ENCODE peak calls at places on chromosomes 3 and 15, in four cellular contexts. K is HepG2, G is HCT116, F is K562. J is an unnamed sample.

GRCh38 chr3:58497074-58497473 is 5.2 kb downstream of the KCTD6 start:
- DNase-seq in K (no peak), G (no peak), F (no peak), J (no peak)

GRCh38 chr3:37163262-37164020 is 10.9 kb downstream of the LRRFIP2 start:
- DNase-seq in K (no peak), G (no peak), F (no peak), J (no peak)

GRCh38 chr15:39692464-39693327 is 89.9 kb downstream of the FSIP1 start:
- DNase-seq in K (no peak), G (no peak), F (no peak), J (no peak)

GRCh38 chr3:78659386-78659987 is 1108.3 kb downstream of the ROBO1 start:
- DNase-seq in K (peak; percentile 29), G (peak; percentile 2), F (peak; percentile 12), J (no peak)

GRCh38 chr15:70091649-70092461 is 5.9 kb downstream of the TLE3 start:
- DNase-seq in K (peak; percentile 60), G (no peak), F (no peak), J (no peak)

GRCh38 chr15:75061272-75061671 is 37.9 kb downstream of the PPCDC start:
- DNase-seq in K (no peak), G (no peak), F (no peak), J (no peak)

GRCh38 chr3:25532763-25533162 is 104.7 kb downstream of the RARB start:
- DNase-seq in K (peak; percentile 15), G (peak; percentile 26), F (peak; percentile 69), J (peak; percentile 2)

GRCh38 chr3:187746479-187747335 is 1.4 kb upstream of the BCL6 start:
- DNase-seq in K (no peak), G (no peak), F (no peak), J (no peak)

GRCh38 chr3:172317984-172318383 is 130.3 kb downstream of the GHSR start:
- DNase-seq in K (no peak), G (peak; percentile 46), F (no peak), J (peak; percentile 61)

GRCh38 chr3:127833281-127834032 is 11.1 kb upstream of the MGLL start:
- DNase-seq in K (no peak), G (no peak), F (no peak), J (no peak)

GRCh38 chr3:133441867-133442270 is 42.0 kb downstream of the BFSP2 start:
- DNase-seq in K (no peak), G (no peak), F (no peak), J (no peak)

GRCh38 chr15:66940368-66940767 is 125.0 kb upstream of the SMAD3 start:
- DNase-seq in K (no peak), G (no peak), F (no peak), J (no peak)

GRCh38 chr3:117278424-117279190 is 569.0 kb downstream of the TUSC7 start:
- DNase-seq in K (peak; percentile 28), G (peak; percentile 8), F (no peak), J (peak; percentile 41)

GRCh38 chr3:117282506-117282905 is 572.9 kb downstream of the TUSC7 start:
- DNase-seq in K (no peak), G (no peak), F (no peak), J (no peak)

GRCh38 chr3:117272876-117273523 is 563.4 kb downstream of the TUSC7 start:
- DNase-seq in K (no peak), G (no peak), F (no peak), J (no peak)

GRCh38 chr3:117281371-117281770 is 571.8 kb downstream of the TUSC7 start:
- DNase-seq in K (no peak), G (no peak), F (no peak), J (no peak)

DNA sequence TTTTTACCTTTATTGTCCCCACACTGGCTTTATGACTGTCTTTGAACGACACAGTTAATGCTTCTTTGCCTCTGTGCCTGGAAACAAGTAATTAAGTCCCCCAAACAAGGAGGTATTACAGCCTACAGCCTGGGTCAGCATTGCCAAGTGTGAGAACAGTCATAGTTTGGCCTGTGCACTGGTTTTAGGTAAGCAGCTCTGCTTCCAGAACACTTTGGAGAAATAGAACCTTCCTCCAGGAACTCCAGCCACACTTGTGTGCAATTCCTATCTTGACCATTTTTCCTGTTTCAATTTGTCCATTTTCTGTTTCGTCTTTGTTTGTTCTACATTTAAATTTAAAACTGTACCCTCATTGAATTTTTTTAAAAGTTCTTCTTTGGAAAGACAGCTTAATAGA is 568.2 kb downstream of the TUSC7 start:
- DNase-seq in K (no peak), G (no peak), F (no peak), J (no peak)
- TF ChIP-seq TCF7L2 in K (no peak), G (no peak), F (no peak), J (no peak)

DNA sequence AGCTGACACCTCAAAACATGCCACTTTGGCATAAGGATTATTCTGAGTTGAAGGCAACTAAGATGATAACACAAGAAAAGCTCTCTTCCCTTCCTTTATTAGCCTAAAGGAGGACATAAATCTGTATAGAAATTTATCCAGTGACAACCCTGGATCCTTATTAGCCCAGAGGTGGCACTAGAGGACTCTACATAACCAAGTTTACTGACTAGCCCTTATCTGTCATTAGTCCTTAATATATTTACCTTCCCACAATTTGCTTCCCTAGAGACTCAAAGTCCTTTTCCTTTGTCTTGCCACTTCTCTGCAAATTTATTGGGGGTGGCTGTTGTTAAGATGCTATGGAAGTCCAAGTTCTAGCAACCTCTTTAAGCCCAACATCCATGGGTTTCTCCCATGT is 26.7 kb downstream of the CEP70 start:
- DNase-seq in K (peak; percentile 35), G (no peak), F (no peak), J (no peak)
- TF ChIP-seq CTCF in K (peak; percentile 39), G (no peak), F (no peak), J (peak; percentile 11)

GRCh38 chr15:24857777-24858176 is 97.0 kb upstream of the SNRPN start:
- DNase-seq in K (no peak), G (no peak), F (no peak), J (no peak)

GRCh38 chr15:24857094-24857437 is 97.7 kb upstream of the SNRPN start:
- DNase-seq in K (no peak), G (no peak), F (no peak), J (no peak)

GRCh38 chr15:24861014-24861690 is 93.6 kb upstream of the SNRPN start:
- DNase-seq in K (no peak), G (no peak), F (no peak), J (no peak)

GRCh38 chr15:24858737-24859601 is 95.8 kb upstream of the SNRPN start:
- DNase-seq in K (no peak), G (no peak), F (no peak), J (no peak)

DNA sequence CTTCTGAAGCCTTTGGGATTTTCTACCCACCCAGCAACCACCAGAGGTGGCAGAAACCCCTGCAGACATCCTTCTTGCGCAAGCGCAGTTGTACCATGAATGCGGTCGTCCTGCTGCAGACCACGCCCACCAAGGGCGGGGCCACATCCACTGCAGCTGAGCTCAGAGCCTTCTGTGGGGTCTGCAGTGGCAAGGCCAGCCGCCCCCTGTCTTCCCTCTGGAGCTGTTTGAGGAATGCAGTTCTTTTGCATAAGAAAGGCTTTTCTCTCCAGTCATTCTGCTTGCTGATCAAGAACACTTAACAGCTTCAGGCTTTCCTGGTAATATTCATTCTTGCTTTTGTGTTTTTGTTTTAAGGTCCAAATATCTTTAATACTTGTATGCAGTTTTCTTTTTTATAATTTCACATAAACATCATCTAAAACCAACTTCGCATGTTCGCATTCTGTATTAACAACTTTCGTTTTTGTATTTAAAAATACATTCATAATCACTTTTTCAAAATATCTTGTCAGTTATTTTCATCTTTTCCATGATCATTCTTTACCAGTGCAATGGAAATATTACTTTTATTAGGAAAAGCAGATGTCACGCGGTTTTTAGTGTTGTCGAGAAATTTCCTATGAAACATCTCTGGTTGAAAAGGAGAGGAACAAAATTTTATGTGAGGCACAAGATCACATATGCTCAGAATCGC is 98.2 kb upstream of the SNRPN start:
- DNase-seq in K (no peak), G (no peak), F (peak; percentile 10), J (no peak)
- TF ChIP-seq TCF7L2 in K (no peak), G (no peak), F (no peak), J (no peak)

GRCh38 chr15:96515391-96515790 is 184.9 kb downstream of the NR2F2 start:
- DNase-seq in K (no peak), G (no peak), F (no peak), J (no peak)
- TF ChIP-seq CTCF in K (no peak), G (no peak), F (no peak), J (no peak)

J was measured in Panc1.